ENCODE peak calls at places on chromosomes 4 and X, in four cellular contexts. One of them, this sample, is unnamed.

GRCh38 chr4:161320377-161320776 is 843.4 kb downstream of the FSTL5 start:
- DNase-seq in tibial artery: no peak
- DNase-seq in H9: peak; percentile 55
- DNase-seq in lung: no peak
- DNase-seq in this sample: no peak

GRCh38 chr4:85491527-85491926 is 16.6 kb downstream of the ARHGAP24 start:
- DNase-seq in lung: no peak
- DNase-seq in tibial artery: no peak
- DNase-seq in H9: no peak
- DNase-seq in this sample: no peak

GRCh38 chr4:134345249-134345648 is 143.7 kb upstream of the PABPC4L start:
- DNase-seq in tibial artery: no peak
- DNase-seq in lung: no peak
- DNase-seq in H9: no peak
- DNase-seq in this sample: no peak

GRCh38 chr4:7389719-7390118 is 45.0 kb downstream of the PSAPL1 start:
- DNase-seq in tibial artery: peak; percentile 16
- DNase-seq in H9: peak; percentile 24
- DNase-seq in lung: no peak
- DNase-seq in this sample: no peak

GRCh38 chrX:133185119-133185518 is 33.0 kb downstream of the TFDP3 start:
- DNase-seq in tibial artery: no peak
- DNase-seq in H9: peak; percentile 29
- DNase-seq in lung: no peak
- DNase-seq in this sample: no peak

GRCh38 chr4:101944649-101945048 is 154.1 kb downstream of the BANK1 start:
- DNase-seq in H9: no peak
- DNase-seq in lung: peak; percentile 37
- DNase-seq in tibial artery: no peak
- DNase-seq in this sample: no peak

GRCh38 chr4:147479817-147480216 is 1.1 kb upstream of the EDNRA start:
- DNase-seq in H9: no peak
- DNase-seq in lung: peak; percentile 63
- DNase-seq in tibial artery: peak; percentile 71
- DNase-seq in this sample: no peak

GRCh38 chrX:105347373-105347772 is 126.9 kb upstream of the TEX13A start:
- DNase-seq in lung: no peak
- DNase-seq in H9: no peak
- DNase-seq in tibial artery: no peak
- DNase-seq in this sample: no peak

GRCh38 chr4:155638195-155638960 is 28.3 kb upstream of the GUCY1A1 start:
- DNase-seq in tibial artery: no peak
- DNase-seq in H9: no peak
- DNase-seq in lung: no peak
- DNase-seq in this sample: no peak

GRCh38 chr4:90441770-90442169 is 314.6 kb downstream of the CCSER1 start:
- DNase-seq in H9: no peak
- DNase-seq in tibial artery: no peak
- DNase-seq in lung: no peak
- DNase-seq in this sample: no peak

GRCh38 chrX:29231800-29232199 is 644.6 kb downstream of the IL1RAPL1 start:
- DNase-seq in H9: no peak
- DNase-seq in tibial artery: no peak
- DNase-seq in lung: no peak
- DNase-seq in this sample: no peak
- TF ChIP-seq CTCF in H9: peak; percentile 58
- TF ChIP-seq CTCF in tibial artery: no peak
- TF ChIP-seq CTCF in lung: no peak
- TF ChIP-seq CTCF in this sample: no peak

GRCh38 chr4:118762753-118763477 is 73.0 kb downstream of the SEC24D start:
- DNase-seq in H9: no peak
- DNase-seq in lung: no peak
- DNase-seq in tibial artery: no peak
- DNase-seq in this sample: no peak
- H3K27ac ChIP-seq in H9: no peak overlapping the region
- H3K27ac ChIP-seq in lung: peak overlapping the region; percentile 48
- H3K27ac ChIP-seq in tibial artery: peak overlapping the region; percentile 84
- H3K27ac ChIP-seq in this sample: no peak overlapping the region

GRCh38 chr4:36230523-36230922 is 13.8 kb downstream of the ARAP2 start:
- DNase-seq in H9: no peak
- DNase-seq in tibial artery: no peak
- DNase-seq in lung: no peak
- DNase-seq in this sample: no peak

GRCh38 chr4:36233567-36234266 is 10.6 kb downstream of the ARAP2 start:
- DNase-seq in H9: no peak
- DNase-seq in lung: no peak
- DNase-seq in tibial artery: no peak
- DNase-seq in this sample: no peak

GRCh38 chr4:36237366-36238353 is 6.7 kb downstream of the ARAP2 start:
- DNase-seq in tibial artery: no peak
- DNase-seq in lung: no peak
- DNase-seq in H9: no peak
- DNase-seq in this sample: no peak

GRCh38 chr4:36236159-36236558 is 8.2 kb downstream of the ARAP2 start:
- DNase-seq in tibial artery: no peak
- DNase-seq in H9: no peak
- DNase-seq in lung: no peak
- DNase-seq in this sample: no peak

DNA sequence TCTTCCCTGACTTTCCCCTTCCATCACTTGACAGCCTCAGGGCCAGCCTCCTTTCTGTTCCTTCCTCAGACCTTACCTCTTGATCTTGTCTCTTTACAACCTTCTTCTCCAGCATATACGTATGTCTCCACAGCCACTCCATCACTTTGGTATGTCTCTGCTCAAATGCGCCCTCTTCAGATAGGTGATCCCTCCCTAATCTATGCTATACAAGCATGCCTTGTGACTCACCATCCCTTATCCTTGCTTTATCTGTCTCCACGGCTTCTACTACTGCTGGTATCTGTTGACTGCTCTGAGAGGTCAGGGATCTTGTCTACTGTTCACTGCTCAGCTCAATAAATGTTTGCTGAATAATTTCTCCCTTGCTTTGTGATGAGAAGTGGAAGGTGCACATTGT is 9.0 kb downstream of the ARAP2 start:
- DNase-seq in lung: no peak
- DNase-seq in H9: peak; percentile 53
- DNase-seq in tibial artery: no peak
- DNase-seq in this sample: peak; percentile 26
- TF ChIP-seq CTCF in lung: no peak
- TF ChIP-seq CTCF in H9: peak; percentile 48
- TF ChIP-seq CTCF in tibial artery: no peak
- TF ChIP-seq CTCF in this sample: no peak

DNA sequence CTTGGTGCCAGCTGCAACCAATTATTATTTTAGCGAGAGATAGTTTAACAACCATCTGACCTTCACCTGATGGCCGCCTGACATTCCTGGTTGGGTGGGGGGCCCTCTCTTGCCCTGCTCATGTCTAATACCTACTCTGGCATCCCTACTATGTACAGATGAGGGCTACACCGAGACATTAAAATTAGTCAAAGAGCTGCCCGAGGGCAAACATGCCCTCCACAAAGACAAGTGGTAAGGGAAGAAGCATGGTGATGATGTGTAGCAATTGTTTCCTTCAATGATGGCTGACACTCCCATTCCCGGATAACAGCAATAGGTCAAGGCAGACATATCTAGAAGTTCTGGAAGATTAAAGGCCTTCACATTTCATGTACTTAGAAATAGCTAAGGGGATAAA is 49.6 kb downstream of the MAP7D3 start:
- DNase-seq in tibial artery: no peak
- DNase-seq in H9: no peak
- DNase-seq in lung: no peak
- DNase-seq in this sample: no peak
- H3K27ac ChIP-seq in tibial artery: peak overlapping the region; percentile 78
- H3K27ac ChIP-seq in H9: no peak overlapping the region
- H3K27ac ChIP-seq in lung: peak overlapping the region; percentile 45
- H3K27ac ChIP-seq in this sample: no peak overlapping the region

GRCh38 chrX:113260474-113260873 is 419.8 kb upstream of the AMOT start:
- DNase-seq in H9: peak; percentile 41
- DNase-seq in tibial artery: no peak
- DNase-seq in lung: no peak
- DNase-seq in this sample: no peak
- TF ChIP-seq CTCF in H9: peak; percentile 76
- TF ChIP-seq CTCF in tibial artery: no peak
- TF ChIP-seq CTCF in lung: no peak
- TF ChIP-seq CTCF in this sample: no peak

DNA sequence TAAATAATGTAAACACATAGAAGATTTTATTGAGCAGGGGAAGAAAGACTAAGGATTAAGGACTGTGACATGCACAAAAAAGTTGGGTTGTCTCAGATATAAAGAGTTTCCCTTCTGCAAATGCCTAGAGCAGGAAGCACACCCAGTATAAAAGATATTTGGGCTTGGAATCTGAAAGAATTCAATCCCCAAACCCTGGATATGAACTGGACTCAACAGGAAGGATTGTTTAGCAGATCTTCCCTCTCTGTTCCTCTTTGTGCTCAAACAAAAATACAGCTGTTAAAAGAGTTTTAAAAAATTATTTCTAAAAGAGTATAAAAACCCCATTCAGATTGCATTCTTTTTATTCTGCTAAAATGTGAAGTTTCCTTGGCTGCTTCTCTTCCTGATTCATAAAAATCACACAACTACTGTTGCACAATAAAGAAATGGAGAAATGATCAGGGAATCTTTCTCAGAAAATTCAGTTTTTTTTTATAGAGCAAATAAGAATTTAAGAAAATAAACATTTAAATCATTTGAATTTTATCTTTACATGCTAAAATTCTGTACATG is 71.4 kb downstream of the PDLIM5 start:
- DNase-seq in lung: no peak
- DNase-seq in tibial artery: no peak
- DNase-seq in H9: no peak
- DNase-seq in this sample: no peak
- H3K27ac ChIP-seq in lung: peak overlapping the region; percentile 60
- H3K27ac ChIP-seq in tibial artery: peak overlapping the region; percentile 38
- H3K27ac ChIP-seq in H9: no peak overlapping the region
- H3K27ac ChIP-seq in this sample: no peak overlapping the region

GRCh38 chr4:92599044-92599443 is 295.3 kb downstream of the GRID2 start:
- DNase-seq in H9: no peak
- DNase-seq in lung: no peak
- DNase-seq in tibial artery: no peak
- DNase-seq in this sample: peak; percentile 31

GRCh38 chr4:92606227-92606626 is 302.5 kb downstream of the GRID2 start:
- DNase-seq in lung: no peak
- DNase-seq in tibial artery: no peak
- DNase-seq in H9: no peak
- DNase-seq in this sample: no peak

DNA sequence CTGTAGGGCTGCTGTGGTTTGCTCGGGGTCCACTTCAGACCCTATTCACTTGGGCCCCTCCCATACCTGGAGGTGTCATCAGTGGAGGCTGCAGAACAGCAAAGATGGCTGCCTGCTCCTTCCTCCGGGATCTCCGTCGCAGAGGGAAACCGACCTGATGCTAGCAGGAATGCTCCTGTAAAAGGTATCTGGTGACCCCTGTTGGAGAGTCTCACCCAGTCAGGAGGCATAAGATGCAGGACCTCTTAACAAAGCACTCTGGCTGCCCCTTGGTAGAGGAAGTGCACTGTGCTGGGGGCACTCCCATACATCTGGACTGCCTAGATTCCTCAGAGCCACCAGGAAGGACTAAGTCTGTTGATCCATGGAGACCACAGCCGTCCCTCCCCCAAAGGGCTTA is 296.9 kb downstream of the GRID2 start:
- DNase-seq in lung: no peak
- DNase-seq in H9: peak; percentile 67
- DNase-seq in tibial artery: no peak
- DNase-seq in this sample: no peak
- TF ChIP-seq CTCF in lung: no peak
- TF ChIP-seq CTCF in H9: peak; percentile 59
- TF ChIP-seq CTCF in tibial artery: no peak
- TF ChIP-seq CTCF in this sample: no peak

GRCh38 chr4:153620352-153620751 is 63.7 kb upstream of the TLR2 start:
- DNase-seq in lung: no peak
- DNase-seq in tibial artery: no peak
- DNase-seq in H9: no peak
- DNase-seq in this sample: no peak

GRCh38 chr4:153618831-153619230 is 65.2 kb upstream of the TLR2 start:
- DNase-seq in lung: no peak
- DNase-seq in H9: no peak
- DNase-seq in tibial artery: no peak
- DNase-seq in this sample: no peak

GRCh38 chr4:153622093-153622492 is 62.0 kb upstream of the TLR2 start:
- DNase-seq in lung: no peak
- DNase-seq in tibial artery: no peak
- DNase-seq in H9: no peak
- DNase-seq in this sample: no peak

GRCh38 chr4:153622778-153623240 is 61.3 kb upstream of the TLR2 start:
- DNase-seq in lung: no peak
- DNase-seq in H9: no peak
- DNase-seq in tibial artery: no peak
- DNase-seq in this sample: no peak

DNA sequence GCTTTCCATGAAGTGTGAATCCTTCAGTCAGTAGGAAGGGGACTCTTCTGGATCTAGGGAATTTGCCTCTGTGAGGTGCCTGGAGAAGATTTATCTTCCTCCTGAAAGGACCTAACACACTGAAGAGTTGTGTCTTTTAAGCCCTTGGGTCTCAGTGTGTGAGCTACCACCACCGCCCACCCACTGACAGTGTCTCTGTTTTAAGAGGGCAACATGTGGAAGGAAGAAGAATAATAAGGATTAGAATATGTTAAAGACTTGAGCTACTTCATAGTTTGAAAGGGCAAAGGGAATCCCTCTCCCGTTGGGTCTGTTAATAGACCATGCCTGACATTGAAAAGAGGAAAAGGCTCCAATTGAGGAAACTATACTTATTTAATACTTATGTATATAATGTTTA is 64.3 kb upstream of the TLR2 start:
- DNase-seq in H9: no peak
- DNase-seq in tibial artery: no peak
- DNase-seq in lung: no peak
- DNase-seq in this sample: no peak
- H3K27ac ChIP-seq in H9: no peak overlapping the region
- H3K27ac ChIP-seq in tibial artery: no peak overlapping the region
- H3K27ac ChIP-seq in lung: no peak overlapping the region
- H3K27ac ChIP-seq in this sample: no peak overlapping the region

DNA sequence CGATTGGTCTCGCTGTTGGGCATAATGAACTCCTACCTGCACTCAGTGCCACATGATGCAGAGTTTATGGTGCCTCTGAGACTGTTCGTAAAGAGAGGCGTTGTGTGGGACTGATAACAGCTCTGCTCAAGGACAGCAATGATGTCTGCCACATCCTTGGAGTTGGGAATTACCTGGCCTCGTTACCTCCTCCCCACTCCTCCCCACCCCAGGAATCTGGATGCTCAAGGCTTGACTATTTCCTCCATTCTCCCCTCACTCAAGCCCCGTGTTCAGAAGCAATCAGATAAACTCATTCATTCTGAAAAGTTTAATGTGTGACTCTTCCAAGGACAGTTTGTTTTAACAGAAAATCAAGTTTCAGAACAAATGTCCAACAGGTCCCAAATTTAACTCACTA is 148.0 kb upstream of the JADE1 start:
- DNase-seq in tibial artery: no peak
- DNase-seq in H9: no peak
- DNase-seq in lung: no peak
- DNase-seq in this sample: no peak
- TF ChIP-seq CTCF in tibial artery: no peak
- TF ChIP-seq CTCF in H9: no peak
- TF ChIP-seq CTCF in lung: no peak
- TF ChIP-seq CTCF in this sample: no peak

This sample was measured in RWPE1.